ENCODE peak calls at places on chromosomes 3 and 15, in eight cellular contexts. One of them, this sample, is unnamed.

GRCh38 chr3:57755368-57756021 is 614 bp upstream of the SLMAP start:
- DNase-seq in foreskin fibroblast: peak; percentile 80
- DNase-seq in ascending aorta: no peak
- DNase-seq in RWPE1: no peak
- DNase-seq in natural killer cell: no peak
- DNase-seq in tibial nerve: no peak
- DNase-seq in lower leg skin: peak; percentile 41
- DNase-seq in nephron progenitor cell: peak; percentile 28
- DNase-seq in this sample: no peak

GRCh38 chr3:70532806-70533205 is 220.4 kb upstream of the MDFIC2 start:
- DNase-seq in tibial nerve: no peak
- DNase-seq in RWPE1: no peak
- DNase-seq in foreskin fibroblast: no peak
- DNase-seq in natural killer cell: no peak
- DNase-seq in lower leg skin: no peak
- DNase-seq in ascending aorta: no peak
- DNase-seq in nephron progenitor cell: no peak
- DNase-seq in this sample: no peak

GRCh38 chr3:112027839-112028238 is 6.7 kb upstream of the TMPRSS7 start:
- DNase-seq in tibial nerve: no peak
- DNase-seq in foreskin fibroblast: no peak
- DNase-seq in nephron progenitor cell: no peak
- DNase-seq in natural killer cell: no peak
- DNase-seq in ascending aorta: no peak
- DNase-seq in RWPE1: no peak
- DNase-seq in lower leg skin: no peak
- DNase-seq in this sample: no peak

GRCh38 chr3:119794401-119794800 is 12.5 kb downstream of the NR1I2 start:
- DNase-seq in tibial nerve: no peak
- DNase-seq in nephron progenitor cell: no peak
- DNase-seq in ascending aorta: no peak
- DNase-seq in natural killer cell: no peak
- DNase-seq in foreskin fibroblast: no peak
- DNase-seq in RWPE1: no peak
- DNase-seq in lower leg skin: no peak
- DNase-seq in this sample: no peak

GRCh38 chr15:70907784-70908471 is 15.3 kb downstream of the LRRC49 start:
- DNase-seq in RWPE1: no peak
- DNase-seq in tibial nerve: no peak
- DNase-seq in natural killer cell: no peak
- DNase-seq in ascending aorta: no peak
- DNase-seq in foreskin fibroblast: no peak
- DNase-seq in nephron progenitor cell: no peak
- DNase-seq in lower leg skin: no peak
- DNase-seq in this sample: no peak

GRCh38 chr3:45551214-45552010 is 43.1 kb upstream of the LIMD1 start:
- DNase-seq in nephron progenitor cell: no peak
- DNase-seq in ascending aorta: no peak
- DNase-seq in natural killer cell: no peak
- DNase-seq in RWPE1: peak; percentile 84
- DNase-seq in lower leg skin: peak; percentile 64
- DNase-seq in tibial nerve: peak; percentile 69
- DNase-seq in foreskin fibroblast: peak; percentile 99
- DNase-seq in this sample: peak; percentile 83

GRCh38 chr3:58793052-58793451 is 126.5 kb upstream of the FAM3D start:
- DNase-seq in natural killer cell: no peak
- DNase-seq in tibial nerve: no peak
- DNase-seq in foreskin fibroblast: no peak
- DNase-seq in ascending aorta: no peak
- DNase-seq in RWPE1: peak; percentile 1
- DNase-seq in nephron progenitor cell: no peak
- DNase-seq in lower leg skin: no peak
- DNase-seq in this sample: no peak

GRCh38 chr3:109806929-109807328 is 469.6 kb upstream of the DPPA4 start:
- DNase-seq in nephron progenitor cell: no peak
- DNase-seq in RWPE1: no peak
- DNase-seq in tibial nerve: no peak
- DNase-seq in ascending aorta: no peak
- DNase-seq in foreskin fibroblast: peak; percentile 49
- DNase-seq in lower leg skin: no peak
- DNase-seq in natural killer cell: no peak
- DNase-seq in this sample: no peak

GRCh38 chr15:98076021-98076816 is 115.7 kb downstream of the ARRDC4 start:
- DNase-seq in nephron progenitor cell: no peak
- DNase-seq in tibial nerve: peak; percentile 22
- DNase-seq in lower leg skin: no peak
- DNase-seq in natural killer cell: no peak
- DNase-seq in ascending aorta: no peak
- DNase-seq in foreskin fibroblast: no peak
- DNase-seq in RWPE1: no peak
- DNase-seq in this sample: peak; percentile 46

GRCh38 chr3:123229145-123229544 is 27.4 kb downstream of the SEC22A start:
- DNase-seq in tibial nerve: no peak
- DNase-seq in ascending aorta: no peak
- DNase-seq in natural killer cell: no peak
- DNase-seq in foreskin fibroblast: no peak
- DNase-seq in lower leg skin: no peak
- DNase-seq in RWPE1: no peak
- DNase-seq in nephron progenitor cell: no peak
- DNase-seq in this sample: no peak

GRCh38 chr3:33664195-33664594 is 53.9 kb downstream of the CLASP2 start:
- DNase-seq in RWPE1: peak; percentile 50
- DNase-seq in tibial nerve: no peak
- DNase-seq in lower leg skin: no peak
- DNase-seq in ascending aorta: no peak
- DNase-seq in nephron progenitor cell: no peak
- DNase-seq in natural killer cell: no peak
- DNase-seq in foreskin fibroblast: peak; percentile 90
- DNase-seq in this sample: peak; percentile 48

GRCh38 chr3:127732303-127732702 is 59.6 kb downstream of the ABTB1 start:
- DNase-seq in RWPE1: no peak
- DNase-seq in lower leg skin: no peak
- DNase-seq in ascending aorta: no peak
- DNase-seq in foreskin fibroblast: no peak
- DNase-seq in tibial nerve: no peak
- DNase-seq in nephron progenitor cell: no peak
- DNase-seq in natural killer cell: no peak
- DNase-seq in this sample: no peak

GRCh38 chr15:74383695-74384565 is 16.5 kb upstream of the CYP11A1 start:
- DNase-seq in tibial nerve: no peak
- DNase-seq in ascending aorta: no peak
- DNase-seq in lower leg skin: no peak
- DNase-seq in natural killer cell: no peak
- DNase-seq in nephron progenitor cell: no peak
- DNase-seq in RWPE1: peak; percentile 96
- DNase-seq in foreskin fibroblast: peak; percentile 48
- DNase-seq in this sample: no peak

GRCh38 chr3:155853214-155854146 is 747 bp downstream of the SLC33A1 start:
- DNase-seq in nephron progenitor cell: peak; percentile 59
- DNase-seq in RWPE1: no peak
- DNase-seq in ascending aorta: no peak
- DNase-seq in natural killer cell: peak; percentile 24
- DNase-seq in lower leg skin: peak; percentile 28
- DNase-seq in foreskin fibroblast: peak; percentile 29
- DNase-seq in tibial nerve: no peak
- DNase-seq in this sample: no peak

GRCh38 chr3:124292329-124292728 is 300.4 kb upstream of the ROPN1 start:
- DNase-seq in foreskin fibroblast: no peak
- DNase-seq in tibial nerve: no peak
- DNase-seq in natural killer cell: no peak
- DNase-seq in nephron progenitor cell: no peak
- DNase-seq in RWPE1: no peak
- DNase-seq in ascending aorta: no peak
- DNase-seq in lower leg skin: no peak
- DNase-seq in this sample: no peak

GRCh38 chr3:126102011-126102410 is 18.1 kb upstream of the SLC41A3 start:
- DNase-seq in lower leg skin: no peak
- DNase-seq in natural killer cell: peak; percentile 10
- DNase-seq in foreskin fibroblast: no peak
- DNase-seq in ascending aorta: no peak
- DNase-seq in tibial nerve: no peak
- DNase-seq in nephron progenitor cell: no peak
- DNase-seq in RWPE1: no peak
- DNase-seq in this sample: no peak

GRCh38 chr3:126104742-126105605 is 21.1 kb upstream of the SLC41A3 start:
- DNase-seq in RWPE1: no peak
- DNase-seq in natural killer cell: peak; percentile 6
- DNase-seq in ascending aorta: no peak
- DNase-seq in foreskin fibroblast: no peak
- DNase-seq in nephron progenitor cell: no peak
- DNase-seq in tibial nerve: no peak
- DNase-seq in lower leg skin: peak; percentile 7
- DNase-seq in this sample: no peak

GRCh38 chr3:126102530-126102951 is 18.6 kb upstream of the SLC41A3 start:
- DNase-seq in RWPE1: no peak
- DNase-seq in ascending aorta: peak; percentile 69
- DNase-seq in nephron progenitor cell: no peak
- DNase-seq in lower leg skin: peak; percentile 16
- DNase-seq in natural killer cell: no peak
- DNase-seq in tibial nerve: no peak
- DNase-seq in foreskin fibroblast: peak; percentile 43
- DNase-seq in this sample: no peak

GRCh38 chr3:126104028-126104635 is 20.2 kb upstream of the SLC41A3 start:
- DNase-seq in RWPE1: no peak
- DNase-seq in tibial nerve: no peak
- DNase-seq in nephron progenitor cell: no peak
- DNase-seq in foreskin fibroblast: no peak
- DNase-seq in lower leg skin: no peak
- DNase-seq in ascending aorta: no peak
- DNase-seq in natural killer cell: peak; percentile 7
- DNase-seq in this sample: no peak

GRCh38 chr3:126103121-126104027 is 19.4 kb upstream of the SLC41A3 start:
- DNase-seq in RWPE1: no peak
- DNase-seq in ascending aorta: no peak
- DNase-seq in foreskin fibroblast: no peak
- DNase-seq in lower leg skin: peak; percentile 12
- DNase-seq in tibial nerve: no peak
- DNase-seq in natural killer cell: peak; percentile 10
- DNase-seq in nephron progenitor cell: no peak
- DNase-seq in this sample: no peak
- TF ChIP-seq CTCF in RWPE1: no peak
- TF ChIP-seq CTCF in ascending aorta: no peak
- TF ChIP-seq CTCF in foreskin fibroblast: no peak
- TF ChIP-seq CTCF in lower leg skin: no peak
- TF ChIP-seq CTCF in tibial nerve: no peak
- TF ChIP-seq CTCF in natural killer cell: no peak
- TF ChIP-seq CTCF in nephron progenitor cell: no peak
- TF ChIP-seq CTCF in this sample: no peak

DNA sequence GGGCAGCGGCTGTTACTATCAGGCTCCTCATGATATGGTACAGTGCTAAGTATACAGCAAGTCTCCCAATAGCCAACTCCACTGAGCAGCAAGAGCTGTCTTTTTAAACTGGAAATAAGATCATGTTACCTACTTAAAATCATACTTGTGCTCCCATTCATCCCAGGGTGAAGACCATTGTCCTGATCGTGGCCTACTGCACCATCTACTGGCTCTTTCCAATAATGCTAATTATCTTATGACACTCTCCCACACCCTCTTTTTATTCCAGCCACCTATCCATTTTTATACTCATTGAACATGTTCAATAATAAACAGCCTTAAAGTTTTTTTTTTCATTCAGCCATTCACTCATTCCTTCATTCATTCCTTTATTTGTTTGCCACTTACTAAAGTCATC is 117.7 kb downstream of the GBE1 start:
- DNase-seq in ascending aorta: no peak
- DNase-seq in RWPE1: peak; percentile 1
- DNase-seq in lower leg skin: no peak
- DNase-seq in natural killer cell: no peak
- DNase-seq in nephron progenitor cell: no peak
- DNase-seq in tibial nerve: no peak
- DNase-seq in foreskin fibroblast: peak; percentile 27
- DNase-seq in this sample: no peak
- TF ChIP-seq CTCF in ascending aorta: peak; percentile 39
- TF ChIP-seq CTCF in RWPE1: no peak
- TF ChIP-seq CTCF in lower leg skin: no peak
- TF ChIP-seq CTCF in natural killer cell: no peak
- TF ChIP-seq CTCF in nephron progenitor cell: no peak
- TF ChIP-seq CTCF in tibial nerve: no peak
- TF ChIP-seq CTCF in foreskin fibroblast: peak; percentile 17
- TF ChIP-seq CTCF in this sample: peak; percentile 30

GRCh38 chr3:197042539-197042938 is 12.9 kb upstream of the MELTF start:
- DNase-seq in foreskin fibroblast: no peak
- DNase-seq in nephron progenitor cell: no peak
- DNase-seq in natural killer cell: no peak
- DNase-seq in tibial nerve: no peak
- DNase-seq in ascending aorta: no peak
- DNase-seq in lower leg skin: no peak
- DNase-seq in RWPE1: no peak
- DNase-seq in this sample: no peak

GRCh38 chr3:197041875-197042488 is 12.4 kb upstream of the MELTF start:
- DNase-seq in ascending aorta: no peak
- DNase-seq in lower leg skin: no peak
- DNase-seq in foreskin fibroblast: no peak
- DNase-seq in nephron progenitor cell: no peak
- DNase-seq in RWPE1: no peak
- DNase-seq in natural killer cell: no peak
- DNase-seq in tibial nerve: no peak
- DNase-seq in this sample: no peak

GRCh38 chr3:197035577-197035976 is 6.0 kb upstream of the MELTF start:
- DNase-seq in RWPE1: no peak
- DNase-seq in nephron progenitor cell: no peak
- DNase-seq in foreskin fibroblast: no peak
- DNase-seq in lower leg skin: no peak
- DNase-seq in natural killer cell: no peak
- DNase-seq in ascending aorta: no peak
- DNase-seq in tibial nerve: no peak
- DNase-seq in this sample: no peak

GRCh38 chr3:197040679-197041078 is 11.1 kb upstream of the MELTF start:
- DNase-seq in lower leg skin: no peak
- DNase-seq in ascending aorta: no peak
- DNase-seq in natural killer cell: no peak
- DNase-seq in tibial nerve: no peak
- DNase-seq in foreskin fibroblast: no peak
- DNase-seq in nephron progenitor cell: no peak
- DNase-seq in RWPE1: no peak
- DNase-seq in this sample: no peak

DNA sequence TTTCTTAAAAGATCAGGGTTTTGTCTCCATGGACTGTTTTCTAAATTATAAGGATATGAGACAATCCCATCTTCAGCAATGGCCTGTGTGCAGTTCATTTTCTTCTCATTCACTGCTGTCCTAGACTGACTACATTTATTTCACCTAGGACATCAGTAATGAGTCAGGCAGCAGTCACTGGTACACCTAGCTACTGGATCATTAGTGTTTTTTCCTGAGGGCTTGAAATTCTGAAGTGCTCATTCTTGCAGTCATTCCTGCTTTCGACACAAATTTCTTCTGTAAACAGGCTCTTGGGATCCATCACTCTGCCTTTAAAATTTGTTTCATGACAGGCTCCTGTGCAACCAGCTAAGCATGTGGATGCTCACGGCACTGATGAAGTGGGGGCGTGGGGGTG is 9.0 kb upstream of the MELTF start:
- DNase-seq in nephron progenitor cell: no peak
- DNase-seq in ascending aorta: no peak
- DNase-seq in RWPE1: peak; percentile 68
- DNase-seq in lower leg skin: no peak
- DNase-seq in natural killer cell: no peak
- DNase-seq in tibial nerve: no peak
- DNase-seq in foreskin fibroblast: no peak
- DNase-seq in this sample: no peak
- TF ChIP-seq CTCF in nephron progenitor cell: no peak
- TF ChIP-seq CTCF in ascending aorta: no peak
- TF ChIP-seq CTCF in RWPE1: no peak
- TF ChIP-seq CTCF in lower leg skin: no peak
- TF ChIP-seq CTCF in natural killer cell: no peak
- TF ChIP-seq CTCF in tibial nerve: no peak
- TF ChIP-seq CTCF in foreskin fibroblast: no peak
- TF ChIP-seq CTCF in this sample: no peak

GRCh38 chr3:4107430-4107829 is 195.7 kb upstream of the SETMAR start:
- DNase-seq in nephron progenitor cell: no peak
- DNase-seq in RWPE1: no peak
- DNase-seq in ascending aorta: no peak
- DNase-seq in natural killer cell: no peak
- DNase-seq in tibial nerve: no peak
- DNase-seq in lower leg skin: no peak
- DNase-seq in foreskin fibroblast: no peak
- DNase-seq in this sample: no peak
- TF ChIP-seq CTCF in nephron progenitor cell: no peak
- TF ChIP-seq CTCF in RWPE1: no peak
- TF ChIP-seq CTCF in ascending aorta: no peak
- TF ChIP-seq CTCF in natural killer cell: no peak
- TF ChIP-seq CTCF in tibial nerve: no peak
- TF ChIP-seq CTCF in lower leg skin: no peak
- TF ChIP-seq CTCF in foreskin fibroblast: no peak
- TF ChIP-seq CTCF in this sample: no peak

This sample was measured in AG09319.